ENCODE peak calls at places on chromosome 11, in six cellular contexts. E is neuronal stem cell, L is H1, G is mesenchymal stem cell, P is H9, K is trophoblast cell. W is an unnamed sample.

GRCh38 chr11:22169833-22170232 is 23.1 kb upstream of the ANO5 start:
- DNase-seq in E (no peak), L (no peak), G (no peak), P (no peak), K (peak), W (peak)

GRCh38 chr11:62600367-62601113 is 1.1 kb downstream of the MTA2 start:
- DNase-seq in E (no peak), L (no peak), G (no peak), P (no peak), K (peak), W (no peak)

GRCh38 chr11:77039491-77040400 is 5.5 kb downstream of the B3GNT6 start:
- DNase-seq in E (peak), L (peak), G (peak), P (peak), K (peak), W (peak)

GRCh38 chr11:117010808-117011540 is 87.3 kb downstream of the SIK3 start:
- DNase-seq in E (no peak), L (no peak), G (peak), P (no peak), K (peak), W (peak)

GRCh38 chr11:69157156-69157821 is 1.6 kb downstream of the SMIM38 start:
- DNase-seq in E (peak), L (no peak), G (no peak), P (no peak), K (no peak), W (peak)

GRCh38 chr11:94550513-94550912 is 6.8 kb downstream of the FUT4 start:
- DNase-seq in E (no peak), L (no peak), G (no peak), P (no peak), K (no peak), W (no peak)

GRCh38 chr11:64810271-64810890 is at the start of gene MEN1:
- DNase-seq in E (peak), L (peak), G (peak), P (peak), K (peak), W (peak)

GRCh38 chr11:69443138-69443967 is 38.1 kb upstream of the LINC01488 start:
- DNase-seq in E (peak), L (peak), G (peak), P (peak), K (peak), W (peak)

GRCh38 chr11:129265125-129265788 is 73.1 kb upstream of the ARHGAP32 start:
- DNase-seq in E (no peak), L (no peak), G (peak), P (no peak), K (no peak), W (no peak)

GRCh38 chr11:133343951-133344350 is 188.3 kb downstream of the OPCML start:
- DNase-seq in E (no peak), L (no peak), G (no peak), P (no peak), K (no peak), W (no peak)

GRCh38 chr11:116701297-116701801 is 71.4 kb downstream of the BUD13 start:
- DNase-seq in E (no peak), L (peak), G (no peak), P (peak), K (no peak), W (no peak)

GRCh38 chr11:92829121-92829520 is 140.3 kb upstream of the MTNR1B start:
- DNase-seq in E (no peak), L (no peak), G (no peak), P (no peak), K (no peak), W (no peak)

GRCh38 chr11:8206251-8207079 is 37.6 kb upstream of the RIC3 start:
- DNase-seq in E (no peak), L (peak), G (no peak), P (peak), K (peak), W (no peak)

GRCh38 chr11:126080206-126080941 is 17.7 kb upstream of the CDON start:
- DNase-seq in E (no peak), L (no peak), G (no peak), P (no peak), K (no peak), W (no peak)

GRCh38 chr11:59901306-59901705 is 22.7 kb downstream of the OOSP3 start:
- DNase-seq in E (no peak), L (no peak), G (peak), P (no peak), K (no peak), W (no peak)

GRCh38 chr11:69381681-69382130 is 87.8 kb downstream of the MYEOV start:
- DNase-seq in E (no peak), L (no peak), G (no peak), P (no peak), K (no peak), W (no peak)

GRCh38 chr11:24348908-24349307 is 147.9 kb upstream of the LUZP2 start:
- DNase-seq in E (no peak), L (no peak), G (no peak), P (no peak), K (no peak), W (no peak)

GRCh38 chr11:25293166-25293565 is 796.3 kb downstream of the LUZP2 start:
- DNase-seq in E (no peak), L (no peak), G (no peak), P (no peak), K (no peak), W (no peak)

GRCh38 chr11:84408946-84409411 is 1122.8 kb upstream of the CCDC90B start:
- DNase-seq in E (peak), L (no peak), G (peak), P (no peak), K (no peak), W (no peak)

GRCh38 chr11:133832096-133833081 is 12.9 kb downstream of the SPATA19 start:
- DNase-seq in E (no peak), L (peak), G (no peak), P (no peak), K (peak), W (no peak)

DNA sequence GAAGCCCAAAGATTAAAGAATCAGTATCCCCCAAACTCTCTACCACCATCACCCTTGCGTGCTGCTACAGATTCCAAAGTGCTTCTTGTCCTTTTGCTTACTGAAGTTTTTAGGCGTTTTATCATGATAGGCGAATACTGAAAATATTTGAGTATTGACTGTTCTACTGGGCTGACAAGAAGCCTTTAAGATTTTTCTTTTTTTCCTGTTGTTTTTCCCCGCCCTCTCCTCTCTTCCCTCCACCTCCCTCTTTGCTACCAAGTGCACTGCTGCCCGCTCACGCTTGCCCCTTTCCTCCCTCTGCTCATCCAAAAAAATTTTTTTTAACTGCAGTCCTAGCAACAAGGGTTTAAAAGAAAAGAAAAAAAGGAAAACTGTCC is 672 bp downstream of the SPCS2 start:
- DNase-seq in E (no peak), L (no peak), G (peak), P (no peak), K (peak), W (peak)
- H3K14ac ChIP-seq in E (no peak), L (no peak), G (no peak), P (peak), K (peak), W (peak)

GRCh38 chr11:87036756-87037449 is 831 bp upstream of the TMEM135 start:
- DNase-seq in E (peak), L (no peak), G (peak), P (no peak), K (peak), W (no peak)
- H3K4ac ChIP-seq in E (no peak), L (peak), G (peak), P (no peak), K (peak), W (peak)

DNA sequence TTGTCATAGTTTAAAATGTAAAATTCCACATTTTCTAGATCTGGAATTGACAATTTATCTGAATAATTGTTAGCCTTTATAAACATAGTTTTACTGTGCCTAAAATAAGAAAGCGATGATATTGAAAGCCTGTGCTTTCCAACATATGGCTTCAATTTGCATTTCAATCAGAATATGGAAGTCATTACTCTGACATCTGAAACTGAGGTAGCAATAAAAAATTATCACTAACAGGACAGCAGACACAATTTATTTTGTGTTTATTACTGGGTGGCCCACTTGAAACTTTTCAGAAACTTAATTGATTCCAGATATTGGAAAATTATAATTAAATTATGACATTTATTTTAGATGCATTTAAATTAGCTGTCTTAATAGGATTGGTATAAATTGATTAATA is 78.5 kb downstream of the TMEM135 start:
- DNase-seq in E (no peak), L (no peak), G (no peak), P (no peak), K (no peak), W (no peak)
- H3K14ac ChIP-seq in E (no peak), L (no peak), G (no peak), P (no peak), K (no peak), W (no peak)

DNA sequence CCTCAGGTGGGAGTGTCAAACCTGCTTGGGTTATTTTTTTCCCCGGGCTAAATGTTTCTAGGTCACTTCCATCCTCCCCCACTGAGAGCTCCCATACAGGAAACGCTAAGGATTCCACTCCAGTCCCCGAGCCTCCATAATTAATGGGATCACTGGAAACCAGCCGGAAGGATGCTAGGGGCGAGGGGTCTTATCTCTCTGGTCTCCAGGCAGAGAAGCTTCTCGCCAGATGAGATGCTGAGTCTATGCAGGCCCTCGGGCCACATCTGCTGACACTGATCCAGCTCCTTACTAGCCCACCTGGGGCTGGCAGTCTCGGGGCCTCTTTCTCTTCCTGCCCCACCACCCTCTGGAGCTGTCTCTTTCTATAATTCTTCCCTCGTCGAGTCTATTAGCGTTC is 125.9 kb upstream of the SYT13 start:
- DNase-seq in E (no peak), L (peak), G (peak), P (peak), K (no peak), W (no peak)
- H3K4ac ChIP-seq in E (no peak), L (no peak), G (no peak), P (no peak), K (no peak), W (no peak)

DNA sequence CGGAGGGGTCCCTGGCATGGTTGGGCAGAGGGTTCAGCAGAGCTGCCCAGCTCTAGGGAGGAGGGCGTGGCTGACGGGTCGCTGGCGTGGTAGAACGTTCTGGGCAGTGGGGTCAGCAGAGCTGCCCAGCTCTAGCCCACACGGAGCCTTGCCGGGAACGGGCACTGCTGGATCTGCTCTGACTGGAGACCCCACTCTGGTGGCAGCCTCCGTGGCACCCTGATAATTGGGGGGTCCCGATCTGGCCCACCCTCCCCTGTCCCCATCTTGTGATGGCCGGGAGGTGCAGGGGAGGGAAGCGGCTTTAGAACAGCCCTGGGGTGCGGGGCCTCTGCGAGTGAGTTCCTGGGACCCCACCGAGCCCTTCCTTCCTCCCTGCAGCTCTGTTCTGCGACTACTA is 21.9 kb downstream of the MUC5AC start:
- DNase-seq in E (no peak), L (no peak), G (no peak), P (no peak), K (no peak), W (no peak)
- H3K14ac ChIP-seq in E (no peak), L (no peak), G (no peak), P (no peak), K (no peak), W (no peak)

GRCh38 chr11:66328036-66328306 is 8.3 kb downstream of the RIN1 start:
- DNase-seq in E (no peak), L (no peak), G (no peak), P (no peak), K (no peak), W (no peak)

GRCh38 chr11:66325140-66325754 is 8.4 kb upstream of the CD248 start:
- DNase-seq in E (no peak), L (no peak), G (peak), P (no peak), K (no peak), W (no peak)

GRCh38 chr11:66324626-66325025 is 7.8 kb upstream of the CD248 start:
- DNase-seq in E (no peak), L (no peak), G (peak), P (no peak), K (no peak), W (no peak)

GRCh38 chr11:66327171-66328035 is 8.8 kb downstream of the RIN1 start:
- DNase-seq in E (no peak), L (peak), G (peak), P (no peak), K (no peak), W (peak)

GRCh38 chr11:66326261-66327111 is 9.6 kb upstream of the CD248 start:
- DNase-seq in E (no peak), L (peak), G (peak), P (no peak), K (no peak), W (no peak)
- H3K4ac ChIP-seq in E (no peak), L (no peak), G (peak), P (no peak), K (peak), W (peak)

GRCh38 chr11:119560961-119561360 is 138.0 kb upstream of the THY1 start:
- DNase-seq in E (no peak), L (no peak), G (no peak), P (no peak), K (no peak), W (no peak)

GRCh38 chr11:119560291-119560690 is 137.3 kb upstream of the THY1 start:
- DNase-seq in E (no peak), L (no peak), G (no peak), P (no peak), K (no peak), W (no peak)
- H3K14ac ChIP-seq in E (peak), L (no peak), G (no peak), P (no peak), K (no peak), W (no peak)

W was measured in IMR-90.